ENCODE peak calls at places on chromosomes 6 and 20, in nine cellular contexts. One of them, this sample, is unnamed.

GRCh38 chr6:111552241-111552744 is 53.4 kb downstream of the TRAF3IP2 start:
- DNase-seq in WTC11: peak
- DNase-seq in choroid plexus epithelial cell: peak
- DNase-seq in mucosa of descending colon: peak
- DNase-seq in foreskin keratinocyte: peak
- DNase-seq in lower leg skin: peak
- DNase-seq in endothelial cell: no peak
- DNase-seq in progenitor cell of endocrine pancreas: peak
- DNase-seq in fibroblast of lung: peak
- DNase-seq in this sample: peak

GRCh38 chr6:83824388-83824801 is 28.8 kb upstream of the RIPPLY2 start:
- DNase-seq in WTC11: no peak
- DNase-seq in fibroblast of lung: peak
- DNase-seq in lower leg skin: no peak
- DNase-seq in endothelial cell: no peak
- DNase-seq in mucosa of descending colon: peak
- DNase-seq in choroid plexus epithelial cell: peak
- DNase-seq in foreskin keratinocyte: peak
- DNase-seq in progenitor cell of endocrine pancreas: no peak
- DNase-seq in this sample: no peak

GRCh38 chr20:50284811-50285375 is 94.3 kb downstream of the CEBPB start:
- DNase-seq in progenitor cell of endocrine pancreas: no peak
- DNase-seq in choroid plexus epithelial cell: peak
- DNase-seq in fibroblast of lung: no peak
- DNase-seq in endothelial cell: no peak
- DNase-seq in foreskin keratinocyte: no peak
- DNase-seq in WTC11: no peak
- DNase-seq in mucosa of descending colon: no peak
- DNase-seq in lower leg skin: peak
- DNase-seq in this sample: peak

GRCh38 chr6:50724381-50725124 is 11.2 kb downstream of the TFAP2D start:
- DNase-seq in fibroblast of lung: no peak
- DNase-seq in foreskin keratinocyte: no peak
- DNase-seq in choroid plexus epithelial cell: no peak
- DNase-seq in WTC11: peak
- DNase-seq in endothelial cell: no peak
- DNase-seq in progenitor cell of endocrine pancreas: no peak
- DNase-seq in mucosa of descending colon: no peak
- DNase-seq in lower leg skin: no peak
- DNase-seq in this sample: peak

GRCh38 chr20:24781061-24781980 is 167.7 kb upstream of the CST7 start:
- DNase-seq in choroid plexus epithelial cell: peak
- DNase-seq in foreskin keratinocyte: peak
- DNase-seq in mucosa of descending colon: peak
- DNase-seq in endothelial cell: peak
- DNase-seq in lower leg skin: peak
- DNase-seq in fibroblast of lung: peak
- DNase-seq in WTC11: peak
- DNase-seq in progenitor cell of endocrine pancreas: no peak
- DNase-seq in this sample: peak

GRCh38 chr20:36941403-36941835 is 10.1 kb downstream of the SAMHD1 start:
- DNase-seq in endothelial cell: no peak
- DNase-seq in lower leg skin: peak
- DNase-seq in progenitor cell of endocrine pancreas: no peak
- DNase-seq in foreskin keratinocyte: peak
- DNase-seq in fibroblast of lung: no peak
- DNase-seq in choroid plexus epithelial cell: no peak
- DNase-seq in WTC11: no peak
- DNase-seq in mucosa of descending colon: no peak
- DNase-seq in this sample: no peak

GRCh38 chr6:111949546-111949945 is 76.3 kb upstream of the FYN start:
- DNase-seq in endothelial cell: no peak
- DNase-seq in progenitor cell of endocrine pancreas: no peak
- DNase-seq in lower leg skin: no peak
- DNase-seq in fibroblast of lung: no peak
- DNase-seq in choroid plexus epithelial cell: no peak
- DNase-seq in mucosa of descending colon: no peak
- DNase-seq in WTC11: no peak
- DNase-seq in foreskin keratinocyte: no peak
- DNase-seq in this sample: no peak

GRCh38 chr6:797479-798077 is 104.6 kb upstream of the EXOC2 start:
- DNase-seq in WTC11: peak
- DNase-seq in progenitor cell of endocrine pancreas: peak
- DNase-seq in choroid plexus epithelial cell: peak
- DNase-seq in foreskin keratinocyte: peak
- DNase-seq in mucosa of descending colon: peak
- DNase-seq in fibroblast of lung: peak
- DNase-seq in endothelial cell: peak
- DNase-seq in lower leg skin: no peak
- DNase-seq in this sample: peak

GRCh38 chr6:157034433-157035230 is 257.5 kb downstream of the ARID1B start:
- DNase-seq in foreskin keratinocyte: peak
- DNase-seq in endothelial cell: no peak
- DNase-seq in fibroblast of lung: peak
- DNase-seq in progenitor cell of endocrine pancreas: no peak
- DNase-seq in choroid plexus epithelial cell: peak
- DNase-seq in mucosa of descending colon: no peak
- DNase-seq in lower leg skin: no peak
- DNase-seq in WTC11: no peak
- DNase-seq in this sample: no peak

GRCh38 chr20:20487811-20488210 is 119.9 kb downstream of the INSM1 start:
- DNase-seq in fibroblast of lung: peak
- DNase-seq in choroid plexus epithelial cell: no peak
- DNase-seq in foreskin keratinocyte: peak
- DNase-seq in lower leg skin: no peak
- DNase-seq in progenitor cell of endocrine pancreas: no peak
- DNase-seq in WTC11: no peak
- DNase-seq in endothelial cell: no peak
- DNase-seq in mucosa of descending colon: no peak
- DNase-seq in this sample: no peak

GRCh38 chr6:17389274-17389847 is 4.0 kb upstream of the CAP2 start:
- DNase-seq in foreskin keratinocyte: peak
- DNase-seq in progenitor cell of endocrine pancreas: no peak
- DNase-seq in lower leg skin: no peak
- DNase-seq in WTC11: no peak
- DNase-seq in mucosa of descending colon: no peak
- DNase-seq in fibroblast of lung: no peak
- DNase-seq in choroid plexus epithelial cell: peak
- DNase-seq in endothelial cell: no peak
- DNase-seq in this sample: no peak

GRCh38 chr6:143742070-143742954 is 64.5 kb downstream of the PHACTR2 start:
- DNase-seq in endothelial cell: no peak
- DNase-seq in foreskin keratinocyte: peak
- DNase-seq in progenitor cell of endocrine pancreas: no peak
- DNase-seq in mucosa of descending colon: no peak
- DNase-seq in choroid plexus epithelial cell: no peak
- DNase-seq in fibroblast of lung: no peak
- DNase-seq in WTC11: no peak
- DNase-seq in lower leg skin: no peak
- DNase-seq in this sample: no peak

GRCh38 chr6:137945149-137945498 is 78.1 kb downstream of the TNFAIP3 start:
- DNase-seq in WTC11: no peak
- DNase-seq in fibroblast of lung: no peak
- DNase-seq in progenitor cell of endocrine pancreas: no peak
- DNase-seq in mucosa of descending colon: no peak
- DNase-seq in foreskin keratinocyte: no peak
- DNase-seq in endothelial cell: no peak
- DNase-seq in choroid plexus epithelial cell: no peak
- DNase-seq in lower leg skin: no peak
- DNase-seq in this sample: no peak

GRCh38 chr20:58877374-58878360 is 25.2 kb downstream of the GNAS start:
- DNase-seq in foreskin keratinocyte: no peak
- DNase-seq in mucosa of descending colon: no peak
- DNase-seq in choroid plexus epithelial cell: no peak
- DNase-seq in fibroblast of lung: no peak
- DNase-seq in endothelial cell: no peak
- DNase-seq in lower leg skin: peak
- DNase-seq in progenitor cell of endocrine pancreas: no peak
- DNase-seq in WTC11: no peak
- DNase-seq in this sample: no peak

GRCh38 chr6:41494212-41495115 is 51.7 kb upstream of the FOXP4 start:
- DNase-seq in endothelial cell: no peak
- DNase-seq in lower leg skin: no peak
- DNase-seq in foreskin keratinocyte: no peak
- DNase-seq in mucosa of descending colon: no peak
- DNase-seq in choroid plexus epithelial cell: peak
- DNase-seq in WTC11: no peak
- DNase-seq in fibroblast of lung: peak
- DNase-seq in progenitor cell of endocrine pancreas: no peak
- DNase-seq in this sample: no peak

GRCh38 chr6:119727504-119728219 is 378.1 kb upstream of the MAN1A1 start:
- DNase-seq in lower leg skin: no peak
- DNase-seq in foreskin keratinocyte: peak
- DNase-seq in endothelial cell: no peak
- DNase-seq in WTC11: peak
- DNase-seq in choroid plexus epithelial cell: no peak
- DNase-seq in fibroblast of lung: no peak
- DNase-seq in mucosa of descending colon: peak
- DNase-seq in progenitor cell of endocrine pancreas: no peak
- DNase-seq in this sample: no peak

DNA sequence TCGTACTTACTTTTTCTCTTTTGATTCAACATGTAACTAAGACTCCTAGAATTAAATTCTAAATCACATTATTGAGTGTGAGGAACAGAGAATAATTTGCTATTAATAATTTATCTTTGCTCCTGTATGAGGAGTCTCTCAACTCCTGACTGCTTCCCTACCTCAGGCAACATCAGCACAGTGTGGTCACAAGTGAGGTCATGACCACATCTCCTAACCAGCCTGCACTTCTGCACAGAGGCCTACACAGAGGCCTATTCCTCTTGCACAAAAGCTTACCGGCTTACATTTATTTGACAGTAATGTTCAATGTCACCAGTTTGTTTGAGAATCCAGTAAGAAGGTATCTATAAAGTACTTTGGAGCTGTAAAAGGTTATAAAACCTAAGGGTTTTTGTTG is 637.4 kb upstream of the MARCKS start:
- DNase-seq in fibroblast of lung: no peak
- DNase-seq in choroid plexus epithelial cell: no peak
- DNase-seq in WTC11: no peak
- DNase-seq in foreskin keratinocyte: no peak
- DNase-seq in mucosa of descending colon: no peak
- DNase-seq in lower leg skin: no peak
- DNase-seq in progenitor cell of endocrine pancreas: no peak
- DNase-seq in endothelial cell: no peak
- DNase-seq in this sample: no peak
- TF ChIP-seq CTCF in fibroblast of lung: no peak
- TF ChIP-seq CTCF in choroid plexus epithelial cell: no peak
- TF ChIP-seq CTCF in WTC11: no peak
- TF ChIP-seq CTCF in foreskin keratinocyte: no peak
- TF ChIP-seq CTCF in mucosa of descending colon: no peak
- TF ChIP-seq CTCF in lower leg skin: no peak
- TF ChIP-seq CTCF in progenitor cell of endocrine pancreas: no peak
- TF ChIP-seq CTCF in endothelial cell: no peak
- TF ChIP-seq CTCF in this sample: no peak

GRCh38 chr6:160004018-160004417 is 35.1 kb downstream of the IGF2R start:
- DNase-seq in foreskin keratinocyte: no peak
- DNase-seq in WTC11: no peak
- DNase-seq in lower leg skin: no peak
- DNase-seq in fibroblast of lung: no peak
- DNase-seq in mucosa of descending colon: no peak
- DNase-seq in endothelial cell: no peak
- DNase-seq in progenitor cell of endocrine pancreas: no peak
- DNase-seq in choroid plexus epithelial cell: no peak
- DNase-seq in this sample: no peak
- TF ChIP-seq CTCF in foreskin keratinocyte: no peak
- TF ChIP-seq CTCF in WTC11: no peak
- TF ChIP-seq CTCF in lower leg skin: no peak
- TF ChIP-seq CTCF in fibroblast of lung: no peak
- TF ChIP-seq CTCF in mucosa of descending colon: no peak
- TF ChIP-seq CTCF in endothelial cell: no peak
- TF ChIP-seq CTCF in progenitor cell of endocrine pancreas: no peak
- TF ChIP-seq CTCF in choroid plexus epithelial cell: no peak
- TF ChIP-seq CTCF in this sample: no peak

GRCh38 chr20:63174309-63175030 is 41.5 kb downstream of the YTHDF1 start:
- DNase-seq in WTC11: no peak
- DNase-seq in endothelial cell: no peak
- DNase-seq in lower leg skin: no peak
- DNase-seq in foreskin keratinocyte: no peak
- DNase-seq in mucosa of descending colon: no peak
- DNase-seq in choroid plexus epithelial cell: no peak
- DNase-seq in progenitor cell of endocrine pancreas: no peak
- DNase-seq in fibroblast of lung: no peak
- DNase-seq in this sample: peak

GRCh38 chr20:63173552-63174191 is 42.3 kb downstream of the YTHDF1 start:
- DNase-seq in choroid plexus epithelial cell: no peak
- DNase-seq in progenitor cell of endocrine pancreas: no peak
- DNase-seq in endothelial cell: no peak
- DNase-seq in foreskin keratinocyte: no peak
- DNase-seq in WTC11: no peak
- DNase-seq in mucosa of descending colon: no peak
- DNase-seq in fibroblast of lung: no peak
- DNase-seq in lower leg skin: no peak
- DNase-seq in this sample: peak

GRCh38 chr20:63171991-63172390 is 43.9 kb downstream of the YTHDF1 start:
- DNase-seq in mucosa of descending colon: no peak
- DNase-seq in endothelial cell: no peak
- DNase-seq in WTC11: no peak
- DNase-seq in progenitor cell of endocrine pancreas: no peak
- DNase-seq in fibroblast of lung: no peak
- DNase-seq in foreskin keratinocyte: no peak
- DNase-seq in choroid plexus epithelial cell: no peak
- DNase-seq in lower leg skin: no peak
- DNase-seq in this sample: no peak

GRCh38 chr20:63175031-63175895 is 40.7 kb downstream of the YTHDF1 start:
- DNase-seq in mucosa of descending colon: no peak
- DNase-seq in endothelial cell: no peak
- DNase-seq in fibroblast of lung: no peak
- DNase-seq in choroid plexus epithelial cell: no peak
- DNase-seq in progenitor cell of endocrine pancreas: no peak
- DNase-seq in foreskin keratinocyte: no peak
- DNase-seq in WTC11: no peak
- DNase-seq in lower leg skin: no peak
- DNase-seq in this sample: peak

DNA sequence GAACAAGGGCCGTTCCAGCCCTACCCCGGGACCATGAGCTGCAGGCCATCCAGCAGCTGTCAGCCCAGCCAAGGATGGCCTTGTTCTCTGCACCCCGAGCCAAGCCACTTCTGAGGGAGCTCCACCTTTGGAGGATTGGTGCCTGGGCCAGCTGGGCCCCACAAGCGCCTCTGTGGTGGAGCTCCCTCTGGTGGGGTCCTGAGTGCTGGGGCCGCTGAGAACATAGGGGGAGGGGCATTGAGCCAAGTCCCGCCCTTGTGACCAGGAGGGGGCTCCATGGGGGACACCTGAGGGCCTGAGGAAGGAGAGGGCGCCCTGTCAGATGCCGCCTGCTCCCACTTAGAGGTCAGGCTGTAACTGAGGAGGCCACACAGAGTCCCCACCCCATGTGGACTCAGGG is 43.2 kb downstream of the YTHDF1 start:
- DNase-seq in fibroblast of lung: no peak
- DNase-seq in endothelial cell: peak
- DNase-seq in progenitor cell of endocrine pancreas: no peak
- DNase-seq in choroid plexus epithelial cell: no peak
- DNase-seq in foreskin keratinocyte: no peak
- DNase-seq in WTC11: peak
- DNase-seq in mucosa of descending colon: no peak
- DNase-seq in lower leg skin: no peak
- DNase-seq in this sample: no peak
- TF ChIP-seq CTCF in fibroblast of lung: no peak
- TF ChIP-seq CTCF in endothelial cell: no peak
- TF ChIP-seq CTCF in progenitor cell of endocrine pancreas: no peak
- TF ChIP-seq CTCF in choroid plexus epithelial cell: peak
- TF ChIP-seq CTCF in foreskin keratinocyte: peak
- TF ChIP-seq CTCF in WTC11: peak
- TF ChIP-seq CTCF in mucosa of descending colon: no peak
- TF ChIP-seq CTCF in lower leg skin: no peak
- TF ChIP-seq CTCF in this sample: no peak

GRCh38 chr6:18528084-18528743 is 141.1 kb downstream of the RNF144B start:
- DNase-seq in progenitor cell of endocrine pancreas: no peak
- DNase-seq in mucosa of descending colon: no peak
- DNase-seq in lower leg skin: no peak
- DNase-seq in choroid plexus epithelial cell: peak
- DNase-seq in WTC11: no peak
- DNase-seq in endothelial cell: no peak
- DNase-seq in foreskin keratinocyte: no peak
- DNase-seq in fibroblast of lung: peak
- DNase-seq in this sample: no peak
- TF ChIP-seq CTCF in progenitor cell of endocrine pancreas: peak
- TF ChIP-seq CTCF in mucosa of descending colon: no peak
- TF ChIP-seq CTCF in lower leg skin: no peak
- TF ChIP-seq CTCF in choroid plexus epithelial cell: peak
- TF ChIP-seq CTCF in WTC11: peak
- TF ChIP-seq CTCF in endothelial cell: peak
- TF ChIP-seq CTCF in foreskin keratinocyte: peak
- TF ChIP-seq CTCF in fibroblast of lung: no peak
- TF ChIP-seq CTCF in this sample: no peak